ENCODE peak calls at places on chromosomes 3 and 15, in nine cellular contexts. N is psoas muscle, Q is HFF-Myc, V is Peyer's patch, I is fibroblast of pulmonary artery, G is bronchial epithelial cell, R is lower lobe of right lung, O is sigmoid colon, E is uterus. M is an unnamed sample.

GRCh38 chr3:47908744-47909143 is 105.8 kb downstream of the DHX30 start:
- DNase-seq in N (no peak), Q (no peak), V (no peak), I (no peak), G (no peak), R (no peak), O (no peak), E (no peak), M (no peak)

GRCh38 chr3:147493666-147494065 is 84.5 kb downstream of the ZIC1 start:
- DNase-seq in N (no peak), Q (no peak), V (no peak), I (no peak), G (no peak), R (no peak), O (no peak), E (no peak), M (no peak)

GRCh38 chr3:114804099-114804498 is 343.0 kb downstream of the ZBTB20 start:
- DNase-seq in N (no peak), Q (no peak), V (no peak), I (no peak), G (no peak), R (no peak), O (no peak), E (no peak), M (no peak)

GRCh38 chr3:182609575-182610156 is 183.6 kb upstream of the ATP11B start:
- DNase-seq in N (no peak), Q (no peak), V (peak; percentile 82), I (no peak), G (peak; percentile 96), R (peak; percentile 61), O (no peak), E (no peak), M (peak; percentile 94)

GRCh38 chr3:30664884-30665283 is 58.5 kb downstream of the TGFBR2 start:
- DNase-seq in N (no peak), Q (no peak), V (no peak), I (no peak), G (no peak), R (no peak), O (no peak), E (no peak), M (peak; percentile 16)

GRCh38 chr15:101646652-101647051 is 5.5 kb downstream of the TM2D3 start:
- DNase-seq in N (no peak), Q (no peak), V (no peak), I (peak; percentile 11), G (no peak), R (no peak), O (no peak), E (no peak), M (no peak)

GRCh38 chr3:45781271-45781670 is 15.1 kb downstream of the SLC6A20 start:
- DNase-seq in N (no peak), Q (no peak), V (no peak), I (no peak), G (no peak), R (no peak), O (no peak), E (no peak), M (no peak)

GRCh38 chr15:67820992-67821783 is 4.1 kb upstream of the SKOR1 start:
- DNase-seq in N (peak; percentile 57), Q (no peak), V (no peak), I (peak; percentile 65), G (no peak), R (no peak), O (no peak), E (no peak), M (peak; percentile 63)

GRCh38 chr3:12541625-12542024 is 3.7 kb downstream of the MKRN2OS start:
- DNase-seq in N (no peak), Q (no peak), V (no peak), I (peak; percentile 10), G (no peak), R (no peak), O (no peak), E (no peak), M (peak; percentile 40)

GRCh38 chr3:12532182-12532581 is 13.1 kb downstream of the MKRN2OS start:
- DNase-seq in N (no peak), Q (no peak), V (no peak), I (no peak), G (no peak), R (no peak), O (no peak), E (no peak), M (no peak)

DNA sequence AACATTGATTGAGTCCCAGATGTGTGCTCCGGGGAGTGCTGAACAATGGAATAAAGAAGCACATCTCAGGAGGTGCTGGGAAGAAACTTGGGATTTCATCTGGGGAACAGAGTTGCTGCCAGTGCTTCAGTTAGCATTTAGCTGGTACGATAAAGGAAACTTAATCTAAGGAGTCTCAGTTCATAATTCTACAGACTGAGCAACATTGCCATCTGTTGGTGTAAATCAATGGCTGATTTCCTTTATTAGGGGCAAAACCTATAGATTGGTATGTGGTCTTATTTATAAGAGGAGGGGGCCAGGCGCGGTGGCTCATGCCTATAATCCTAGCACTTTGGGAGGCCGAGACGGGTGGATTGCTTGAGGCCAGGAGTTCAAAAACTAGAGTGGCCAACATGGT is 8.9 kb downstream of the MKRN2OS start:
- DNase-seq in N (no peak), Q (no peak), V (no peak), I (peak; percentile 43), G (no peak), R (no peak), O (no peak), E (no peak), M (no peak)
- TF ChIP-seq CTCF in N (no peak), Q (no peak), V (no peak), I (peak; percentile 38), G (no peak), R (no peak), O (no peak), E (no peak), M (no peak)

GRCh38 chr3:157443873-157444770 is 7.5 kb downstream of the PTX3 start:
- DNase-seq in N (no peak), Q (no peak), V (no peak), I (peak; percentile 67), G (peak; percentile 53), R (no peak), O (no peak), E (no peak), M (peak; percentile 24)

GRCh38 chr3:157442729-157443128 is 6.1 kb downstream of the PTX3 start:
- DNase-seq in N (no peak), Q (no peak), V (no peak), I (peak; percentile 89), G (no peak), R (no peak), O (no peak), E (no peak), M (no peak)

GRCh38 chr3:157441102-157441622 is 4.5 kb downstream of the PTX3 start:
- DNase-seq in N (no peak), Q (no peak), V (no peak), I (no peak), G (no peak), R (no peak), O (no peak), E (no peak), M (no peak)

GRCh38 chr3:157436583-157437300 is at the start of gene PTX3:
- DNase-seq in N (peak; percentile 39), Q (no peak), V (no peak), I (peak; percentile 95), G (peak; percentile 59), R (no peak), O (peak; percentile 75), E (peak; percentile 26), M (peak; percentile 52)

DNA sequence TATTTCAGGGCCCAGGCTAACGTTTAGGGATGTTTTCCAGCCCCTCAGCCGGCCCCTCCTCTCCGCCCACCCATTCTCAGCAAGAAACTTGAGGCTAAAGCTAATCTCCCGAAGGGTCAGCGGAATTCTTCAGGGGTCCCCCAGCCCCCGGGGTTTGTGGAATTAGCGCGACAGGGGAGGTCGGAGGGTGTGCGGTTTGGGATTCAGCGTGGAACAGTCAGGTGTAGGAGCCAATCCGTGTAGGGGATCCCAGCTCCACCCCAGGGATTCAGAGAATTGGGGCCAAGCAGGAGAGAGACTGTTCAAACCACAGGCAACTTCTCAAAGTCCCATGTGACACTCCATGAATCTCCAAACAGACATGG is 1.7 kb downstream of the PTX3 start:
- DNase-seq in N (no peak), Q (no peak), V (no peak), I (peak; percentile 42), G (no peak), R (no peak), O (no peak), E (no peak), M (no peak)
- H3K4me3 ChIP-seq in N (peak overlapping the region; percentile 75), Q (peak overlapping the region; percentile 70), V (peak overlapping the region; percentile 58), I (peak overlapping the region; percentile 73), G (peak overlapping the region; percentile 37), R (peak overlapping the region; percentile 57), O (peak overlapping the region; percentile 38), E (peak overlapping the region; percentile 46), M (peak overlapping the region; percentile 39)

GRCh38 chr3:172447611-172448579 is at the start of gene GHSR:
- DNase-seq in N (no peak), Q (no peak), V (no peak), I (no peak), G (no peak), R (no peak), O (no peak), E (no peak), M (no peak)

GRCh38 chr3:172446198-172446597 is 2.1 kb downstream of the GHSR start:
- DNase-seq in N (no peak), Q (no peak), V (no peak), I (no peak), G (no peak), R (no peak), O (no peak), E (no peak), M (no peak)

GRCh38 chr3:172454180-172454579 is 5.9 kb upstream of the GHSR start:
- DNase-seq in N (no peak), Q (no peak), V (no peak), I (no peak), G (peak; percentile 65), R (no peak), O (no peak), E (no peak), M (peak; percentile 42)

GRCh38 chr3:172448661-172449467 is 608 bp upstream of the GHSR start:
- DNase-seq in N (no peak), Q (no peak), V (no peak), I (no peak), G (no peak), R (no peak), O (no peak), E (no peak), M (no peak)

GRCh38 chr3:172449468-172450149 is 1.4 kb upstream of the GHSR start:
- DNase-seq in N (peak; percentile 22), Q (no peak), V (no peak), I (peak; percentile 54), G (peak; percentile 12), R (no peak), O (no peak), E (no peak), M (peak; percentile 48)
- TF ChIP-seq CTCF in N (no peak), Q (no peak), V (no peak), I (no peak), G (no peak), R (no peak), O (no peak), E (no peak), M (no peak)

GRCh38 chr3:188817103-188817919 is 354.5 kb upstream of the TPRG1 start:
- DNase-seq in N (no peak), Q (no peak), V (no peak), I (no peak), G (peak; percentile 55), R (no peak), O (no peak), E (no peak), M (peak; percentile 76)

GRCh38 chr3:188821998-188822397 is 349.8 kb upstream of the TPRG1 start:
- DNase-seq in N (no peak), Q (no peak), V (no peak), I (no peak), G (no peak), R (no peak), O (no peak), E (no peak), M (no peak)

GRCh38 chr3:188817920-188818239 is 353.9 kb upstream of the TPRG1 start:
- DNase-seq in N (no peak), Q (no peak), V (no peak), I (no peak), G (no peak), R (no peak), O (no peak), E (no peak), M (no peak)

GRCh38 chr3:188819939-188820338 is 351.8 kb upstream of the TPRG1 start:
- DNase-seq in N (no peak), Q (no peak), V (no peak), I (peak; percentile 77), G (no peak), R (no peak), O (no peak), E (peak; percentile 43), M (no peak)

DNA sequence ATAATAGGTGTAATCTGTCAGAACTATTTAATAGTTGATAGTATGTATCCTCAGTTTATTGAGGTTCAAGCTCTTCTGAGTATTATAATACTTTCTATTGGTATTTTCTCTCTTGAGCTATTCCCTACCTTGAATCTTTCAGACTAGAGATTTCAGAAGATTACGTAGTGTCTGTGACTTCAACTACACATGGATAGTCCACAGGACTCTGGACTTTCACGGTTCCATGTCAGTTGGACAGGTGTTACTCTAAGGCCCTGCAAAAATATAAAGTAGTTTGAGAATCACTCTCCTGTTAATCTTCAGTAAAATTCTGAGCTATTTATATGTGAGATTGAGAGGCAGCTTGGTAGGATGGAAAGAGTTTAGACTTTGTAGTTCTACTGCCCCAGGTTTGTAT is 353.5 kb upstream of the TPRG1 start:
- DNase-seq in N (no peak), Q (no peak), V (no peak), I (no peak), G (no peak), R (no peak), O (no peak), E (no peak), M (no peak)
- H3K4me3 ChIP-seq in N (no peak overlapping the region), Q (no peak overlapping the region), V (no peak overlapping the region), I (no peak overlapping the region), G (no peak overlapping the region), R (no peak overlapping the region), O (no peak overlapping the region), E (no peak overlapping the region), M (no peak overlapping the region)

M was measured in epithelial cell of esophagus.